ENCODE peak calls at places on chromosomes 11 and 22, in five cellular contexts. V is NCI-H2029, A is body of pancreas, I is neural crest cell, U is ecto neural progenitor cell. Q is an unnamed sample.

GRCh38 chr22:40676644-40677043 is 2.6 kb upstream of the MCHR1 start:
- DNase-seq in A (no peak), U (no peak), I (no peak), V (no peak), Q (no peak)

GRCh38 chr11:58503361-58503856 is 4.5 kb downstream of the OR5B21 start:
- DNase-seq in V (no peak), I (no peak), U (no peak), A (no peak), Q (no peak)

GRCh38 chr11:119205080-119205479 is 1.1 kb upstream of the CBL start:
- DNase-seq in U (no peak), V (no peak), I (no peak), A (no peak), Q (no peak)

GRCh38 chr11:70107756-70108155 is 29.6 kb downstream of the ANO1 start:
- DNase-seq in U (no peak), I (no peak), A (no peak), V (no peak), Q (no peak)

GRCh38 chr11:111851636-111852035 is 19.7 kb downstream of the ALG9 start:
- DNase-seq in U (no peak), A (no peak), I (no peak), V (no peak), Q (peak; percentile 14)

GRCh38 chr11:73210916-73211667 is 7.0 kb upstream of the P2RY2 start:
- DNase-seq in U (no peak), V (no peak), A (no peak), I (no peak), Q (no peak)

GRCh38 chr22:28397324-28397723 is 282.3 kb downstream of the TTC28 start:
- DNase-seq in A (no peak), V (no peak), U (no peak), I (no peak), Q (no peak)

GRCh38 chr11:21771097-21771496 is 421.8 kb upstream of the ANO5 start:
- DNase-seq in A (no peak), V (no peak), I (no peak), U (no peak), Q (no peak)

GRCh38 chr11:73784080-73784634 is 3.5 kb upstream of the MRPL48 start:
- DNase-seq in V (no peak), U (no peak), I (no peak), A (no peak), Q (peak; percentile 13)

GRCh38 chr11:64864473-64865285 is 13.7 kb downstream of the EHD1 start:
- DNase-seq in V (no peak), A (peak; percentile 48), I (no peak), U (no peak), Q (peak; percentile 85)

GRCh38 chr22:49247194-49247924 is 580.3 kb downstream of the BRD1 start:
- DNase-seq in I (no peak), U (no peak), V (no peak), A (no peak), Q (no peak)